ENCODE peak calls at places on chromosomes 4 and X, in seven cellular contexts. One of them, this sample, is unnamed.

GRCh38 chrX:9911479-9911878 is 55.7 kb upstream of the CLDN34 start:
- DNase-seq in body of pancreas: no peak
- DNase-seq in psoas muscle: no peak
- DNase-seq in left ventricle myocardium inferior: no peak
- DNase-seq in OCI-LY7: no peak
- DNase-seq in HCT116: no peak
- DNase-seq in CD8-positive, alpha-beta memory T cell: no peak
- DNase-seq in this sample: no peak

GRCh38 chrX:30620980-30621716 is 32.1 kb upstream of the GK start:
- DNase-seq in body of pancreas: peak; percentile 30
- DNase-seq in psoas muscle: no peak
- DNase-seq in left ventricle myocardium inferior: no peak
- DNase-seq in OCI-LY7: no peak
- DNase-seq in HCT116: no peak
- DNase-seq in CD8-positive, alpha-beta memory T cell: no peak
- DNase-seq in this sample: peak; percentile 16

GRCh38 chr4:159698336-159698735 is 595.5 kb downstream of the RAPGEF2 start:
- DNase-seq in body of pancreas: no peak
- DNase-seq in psoas muscle: no peak
- DNase-seq in left ventricle myocardium inferior: no peak
- DNase-seq in OCI-LY7: no peak
- DNase-seq in HCT116: no peak
- DNase-seq in CD8-positive, alpha-beta memory T cell: no peak
- DNase-seq in this sample: no peak

GRCh38 chrX:119155416-119156035 is 27.9 kb upstream of the KIAA1210 start:
- DNase-seq in body of pancreas: no peak
- DNase-seq in psoas muscle: no peak
- DNase-seq in left ventricle myocardium inferior: no peak
- DNase-seq in OCI-LY7: no peak
- DNase-seq in HCT116: no peak
- DNase-seq in CD8-positive, alpha-beta memory T cell: no peak
- DNase-seq in this sample: no peak

GRCh38 chr4:149605601-149606378 is 209.9 kb downstream of the IQCM start:
- DNase-seq in body of pancreas: no peak
- DNase-seq in psoas muscle: no peak
- DNase-seq in left ventricle myocardium inferior: no peak
- DNase-seq in OCI-LY7: no peak
- DNase-seq in HCT116: no peak
- DNase-seq in CD8-positive, alpha-beta memory T cell: no peak
- DNase-seq in this sample: no peak

GRCh38 chrX:989959-990510 is 222.4 kb downstream of the CRLF2 start:
- DNase-seq in body of pancreas: peak; percentile 25
- DNase-seq in psoas muscle: peak; percentile 91
- DNase-seq in left ventricle myocardium inferior: peak; percentile 25
- DNase-seq in OCI-LY7: no peak
- DNase-seq in HCT116: peak; percentile 78
- DNase-seq in CD8-positive, alpha-beta memory T cell: no peak
- DNase-seq in this sample: peak; percentile 89

GRCh38 chr4:8238515-8239053 is 31.0 kb upstream of the HTRA3 start:
- DNase-seq in body of pancreas: no peak
- DNase-seq in psoas muscle: no peak
- DNase-seq in left ventricle myocardium inferior: no peak
- DNase-seq in OCI-LY7: peak; percentile 37
- DNase-seq in HCT116: no peak
- DNase-seq in CD8-positive, alpha-beta memory T cell: no peak
- DNase-seq in this sample: peak; percentile 65

GRCh38 chr4:16588651-16589050 is 309.8 kb downstream of the LDB2 start:
- DNase-seq in body of pancreas: no peak
- DNase-seq in psoas muscle: no peak
- DNase-seq in left ventricle myocardium inferior: no peak
- DNase-seq in OCI-LY7: no peak
- DNase-seq in HCT116: no peak
- DNase-seq in CD8-positive, alpha-beta memory T cell: no peak
- DNase-seq in this sample: no peak

GRCh38 chr4:188550296-188550695 is 411.1 kb downstream of the TRIML1 start:
- DNase-seq in body of pancreas: no peak
- DNase-seq in psoas muscle: no peak
- DNase-seq in left ventricle myocardium inferior: no peak
- DNase-seq in OCI-LY7: no peak
- DNase-seq in HCT116: no peak
- DNase-seq in CD8-positive, alpha-beta memory T cell: no peak
- DNase-seq in this sample: no peak

GRCh38 chrX:68895339-68896250 is 66.8 kb downstream of the EFNB1 start:
- DNase-seq in body of pancreas: peak; percentile 25
- DNase-seq in psoas muscle: peak; percentile 69
- DNase-seq in left ventricle myocardium inferior: no peak
- DNase-seq in OCI-LY7: no peak
- DNase-seq in HCT116: no peak
- DNase-seq in CD8-positive, alpha-beta memory T cell: no peak
- DNase-seq in this sample: peak; percentile 61

GRCh38 chr4:59091376-59092142 is 1981.4 kb upstream of the IGFBP7 start:
- DNase-seq in body of pancreas: no peak
- DNase-seq in psoas muscle: peak; percentile 25
- DNase-seq in left ventricle myocardium inferior: no peak
- DNase-seq in OCI-LY7: no peak
- DNase-seq in HCT116: no peak
- DNase-seq in CD8-positive, alpha-beta memory T cell: no peak
- DNase-seq in this sample: peak; percentile 24

GRCh38 chr4:115090483-115091075 is 22.8 kb downstream of the NDST4 start:
- DNase-seq in body of pancreas: no peak
- DNase-seq in psoas muscle: no peak
- DNase-seq in left ventricle myocardium inferior: no peak
- DNase-seq in OCI-LY7: peak; percentile 56
- DNase-seq in HCT116: peak; percentile 32
- DNase-seq in CD8-positive, alpha-beta memory T cell: no peak
- DNase-seq in this sample: no peak

GRCh38 chrX:133085785-133086184 is 11.1 kb downstream of the USP26 start:
- DNase-seq in body of pancreas: peak; percentile 1
- DNase-seq in psoas muscle: no peak
- DNase-seq in left ventricle myocardium inferior: no peak
- DNase-seq in OCI-LY7: no peak
- DNase-seq in HCT116: no peak
- DNase-seq in CD8-positive, alpha-beta memory T cell: no peak
- DNase-seq in this sample: no peak

GRCh38 chr4:139076016-139076744 is 60.6 kb downstream of the NOCT start:
- DNase-seq in body of pancreas: no peak
- DNase-seq in psoas muscle: no peak
- DNase-seq in left ventricle myocardium inferior: no peak
- DNase-seq in OCI-LY7: no peak
- DNase-seq in HCT116: no peak
- DNase-seq in CD8-positive, alpha-beta memory T cell: no peak
- DNase-seq in this sample: no peak
- H3K4me3 ChIP-seq in body of pancreas: no peak overlapping the region
- H3K4me3 ChIP-seq in psoas muscle: peak overlapping the region; percentile 40
- H3K4me3 ChIP-seq in left ventricle myocardium inferior: peak overlapping the region; percentile 42
- H3K4me3 ChIP-seq in OCI-LY7: no peak overlapping the region
- H3K4me3 ChIP-seq in HCT116: no peak overlapping the region
- H3K4me3 ChIP-seq in CD8-positive, alpha-beta memory T cell: no peak overlapping the region
- H3K4me3 ChIP-seq in this sample: no peak overlapping the region

DNA sequence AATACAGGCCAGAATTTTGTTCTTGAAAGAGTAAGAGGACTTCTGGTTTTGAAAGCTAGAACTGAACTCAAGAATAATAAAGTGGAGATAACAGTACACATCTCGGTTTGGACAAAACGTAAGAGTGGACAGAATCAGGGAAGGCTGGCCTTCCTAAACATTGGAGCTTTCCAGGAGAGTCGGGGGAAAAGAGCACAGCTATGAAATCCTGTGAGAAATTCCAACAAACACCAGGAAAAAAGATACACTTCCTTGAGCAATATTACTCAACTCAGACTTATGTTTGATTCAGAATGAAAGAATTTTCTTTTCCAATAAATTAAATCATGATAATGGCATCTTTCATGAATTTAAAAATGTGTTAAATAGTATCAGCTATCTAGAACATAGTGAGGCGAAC is 1.1 kb downstream of the CTSO start:
- DNase-seq in body of pancreas: no peak
- DNase-seq in psoas muscle: no peak
- DNase-seq in left ventricle myocardium inferior: no peak
- DNase-seq in OCI-LY7: no peak
- DNase-seq in HCT116: no peak
- DNase-seq in CD8-positive, alpha-beta memory T cell: no peak
- DNase-seq in this sample: no peak
- H3K27ac ChIP-seq in body of pancreas: peak overlapping the region; percentile 99
- H3K27ac ChIP-seq in psoas muscle: peak overlapping the region; percentile 88
- H3K27ac ChIP-seq in left ventricle myocardium inferior: peak overlapping the region; percentile 99
- H3K27ac ChIP-seq in OCI-LY7: no peak overlapping the region
- H3K27ac ChIP-seq in HCT116: no peak overlapping the region
- H3K27ac ChIP-seq in CD8-positive, alpha-beta memory T cell: no peak overlapping the region
- H3K27ac ChIP-seq in this sample: no peak overlapping the region

DNA sequence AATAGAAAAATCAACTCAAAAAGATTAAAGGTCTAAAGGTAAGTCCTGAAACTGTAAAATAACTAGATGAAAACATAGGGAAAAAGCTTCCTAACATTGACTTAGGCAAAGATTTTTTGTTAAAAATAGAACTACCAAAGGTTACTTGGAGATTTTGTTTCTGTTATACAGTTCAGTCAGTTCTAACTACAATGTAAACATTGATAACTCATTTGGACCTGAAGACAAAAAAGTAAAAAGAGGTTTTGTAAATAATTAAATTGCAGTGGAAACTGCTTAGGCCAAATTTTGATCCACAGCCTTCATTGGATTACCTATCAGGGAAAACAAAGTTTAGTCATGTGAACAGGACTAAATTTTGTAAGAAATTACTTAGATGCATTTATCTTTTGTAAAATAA is 101.8 kb downstream of the SLITRK2 start:
- DNase-seq in body of pancreas: no peak
- DNase-seq in psoas muscle: no peak
- DNase-seq in left ventricle myocardium inferior: no peak
- DNase-seq in OCI-LY7: no peak
- DNase-seq in HCT116: no peak
- DNase-seq in CD8-positive, alpha-beta memory T cell: no peak
- DNase-seq in this sample: no peak
- H3K9me3 ChIP-seq in body of pancreas: no peaks in the 10 kb centered on the region
- H3K9me3 ChIP-seq in psoas muscle: no peaks in the 10 kb centered on the region
- H3K9me3 ChIP-seq in left ventricle myocardium inferior: no peaks in the 10 kb centered on the region
- H3K9me3 ChIP-seq in OCI-LY7: no peaks in the 10 kb centered on the region
- H3K9me3 ChIP-seq in HCT116: no peaks in the 10 kb centered on the region
- H3K9me3 ChIP-seq in CD8-positive, alpha-beta memory T cell: no peaks in the 10 kb centered on the region
- H3K9me3 ChIP-seq in this sample: no peaks in the 10 kb centered on the region

GRCh38 chr4:187286536-187286935 is 562.9 kb upstream of the FAT1 start:
- DNase-seq in body of pancreas: no peak
- DNase-seq in psoas muscle: no peak
- DNase-seq in left ventricle myocardium inferior: no peak
- DNase-seq in OCI-LY7: no peak
- DNase-seq in HCT116: no peak
- DNase-seq in CD8-positive, alpha-beta memory T cell: no peak
- DNase-seq in this sample: no peak
- H3K4me3 ChIP-seq in body of pancreas: no peak overlapping the region
- H3K4me3 ChIP-seq in psoas muscle: no peak overlapping the region
- H3K4me3 ChIP-seq in left ventricle myocardium inferior: no peak overlapping the region
- H3K4me3 ChIP-seq in OCI-LY7: no peak overlapping the region
- H3K4me3 ChIP-seq in HCT116: no peak overlapping the region
- H3K4me3 ChIP-seq in CD8-positive, alpha-beta memory T cell: no peak overlapping the region
- H3K4me3 ChIP-seq in this sample: no peak overlapping the region

DNA sequence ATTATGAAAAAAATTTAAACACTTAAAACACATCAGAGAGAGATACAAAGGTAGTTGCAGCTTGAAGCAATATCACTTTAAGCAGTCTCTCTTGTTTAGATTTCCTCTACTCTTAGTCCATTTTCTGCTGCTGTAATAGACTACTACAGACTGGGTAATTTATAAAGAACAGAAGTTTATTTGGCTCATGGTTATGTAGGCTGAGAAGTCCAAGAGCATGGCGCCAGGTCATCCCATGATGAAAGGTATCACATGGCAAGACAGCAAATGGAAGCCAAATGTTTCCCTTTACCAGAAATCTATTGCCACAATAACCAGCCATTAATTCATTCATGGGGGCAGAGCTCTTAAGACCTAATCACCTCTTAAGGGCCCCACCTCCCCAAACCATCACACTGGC is 75.9 kb upstream of the GUCY1A1 start:
- DNase-seq in body of pancreas: no peak
- DNase-seq in psoas muscle: no peak
- DNase-seq in left ventricle myocardium inferior: no peak
- DNase-seq in OCI-LY7: no peak
- DNase-seq in HCT116: no peak
- DNase-seq in CD8-positive, alpha-beta memory T cell: no peak
- DNase-seq in this sample: peak; percentile 83
- H3K27ac ChIP-seq in body of pancreas: no peak overlapping the region
- H3K27ac ChIP-seq in psoas muscle: no peak overlapping the region
- H3K27ac ChIP-seq in left ventricle myocardium inferior: no peak overlapping the region
- H3K27ac ChIP-seq in OCI-LY7: no peak overlapping the region
- H3K27ac ChIP-seq in HCT116: no peak overlapping the region
- H3K27ac ChIP-seq in CD8-positive, alpha-beta memory T cell: no peak overlapping the region
- H3K27ac ChIP-seq in this sample: no peak overlapping the region

GRCh38 chrX:57871463-57871862 is 38.8 kb downstream of the ZXDA start:
- DNase-seq in body of pancreas: no peak
- DNase-seq in psoas muscle: no peak
- DNase-seq in left ventricle myocardium inferior: no peak
- DNase-seq in OCI-LY7: no peak
- DNase-seq in HCT116: no peak
- DNase-seq in CD8-positive, alpha-beta memory T cell: no peak
- DNase-seq in this sample: no peak
- H3K9me3 ChIP-seq in body of pancreas: no peaks in the 10 kb centered on the region
- H3K9me3 ChIP-seq in psoas muscle: peaks cover 15% of the 10 kb centered on the region
- H3K9me3 ChIP-seq in left ventricle myocardium inferior: peaks cover 10% of the 10 kb centered on the region
- H3K9me3 ChIP-seq in OCI-LY7: no peaks in the 10 kb centered on the region
- H3K9me3 ChIP-seq in HCT116: no peaks in the 10 kb centered on the region
- H3K9me3 ChIP-seq in CD8-positive, alpha-beta memory T cell: no peaks in the 10 kb centered on the region
- H3K9me3 ChIP-seq in this sample: no peaks in the 10 kb centered on the region

GRCh38 chrX:112653017-112653416 is 26.7 kb downstream of the LHFPL1 start:
- DNase-seq in body of pancreas: no peak
- DNase-seq in psoas muscle: no peak
- DNase-seq in left ventricle myocardium inferior: no peak
- DNase-seq in OCI-LY7: no peak
- DNase-seq in HCT116: no peak
- DNase-seq in CD8-positive, alpha-beta memory T cell: no peak
- DNase-seq in this sample: no peak
- H3K4me3 ChIP-seq in body of pancreas: no peak overlapping the region
- H3K4me3 ChIP-seq in psoas muscle: no peak overlapping the region
- H3K4me3 ChIP-seq in left ventricle myocardium inferior: no peak overlapping the region
- H3K4me3 ChIP-seq in OCI-LY7: no peak overlapping the region
- H3K4me3 ChIP-seq in HCT116: no peak overlapping the region
- H3K4me3 ChIP-seq in CD8-positive, alpha-beta memory T cell: no peak overlapping the region
- H3K4me3 ChIP-seq in this sample: no peak overlapping the region